ENCODE peak calls at places on chromosomes 13 and 19, in four cellular contexts. C, I, K and W are unnamed samples.

GRCh38 chr19:13060964-13061927 is 41.4 kb downstream of the LYL1 start:
- DNase-seq in C (peak), I (peak), K (peak), W (peak)

GRCh38 chr19:58128041-58128685 is 22.4 kb downstream of the ZNF329 start:
- DNase-seq in C (peak), I (no peak), K (no peak), W (peak)

GRCh38 chr13:98451676-98452105 is 125.2 kb downstream of the STK24 start:
- DNase-seq in C (peak), I (no peak), K (peak), W (peak)

GRCh38 chr19:54451331-54451871 is 2.4 kb downstream of the LENG8 start:
- DNase-seq in C (peak), I (no peak), K (peak), W (no peak)

GRCh38 chr19:15136234-15136954 is 29.2 kb downstream of the SYDE1 start:
- DNase-seq in C (no peak), I (no peak), K (no peak), W (no peak)

GRCh38 chr13:90757127-90757680 is 590.3 kb upstream of the MIR17HG start:
- DNase-seq in C (peak), I (no peak), K (no peak), W (no peak)

GRCh38 chr13:66586489-66586888 is 643.6 kb downstream of the PCDH9 start:
- DNase-seq in C (peak), I (no peak), K (no peak), W (no peak)

GRCh38 chr13:45219938-45220375 is 19.1 kb upstream of the KCTD4 start:
- DNase-seq in C (peak), I (no peak), K (no peak), W (no peak)

GRCh38 chr13:111337206-111337605 is 16.8 kb downstream of the TEX29 start:
- DNase-seq in C (peak), I (no peak), K (no peak), W (no peak)

GRCh38 chr13:39956036-39956435 is 300.6 kb downstream of the COG6 start:
- DNase-seq in C (no peak), I (no peak), K (no peak), W (no peak)

GRCh38 chr19:32599736-32600157 is 18.8 kb downstream of the PDCD5 start:
- DNase-seq in C (peak), I (peak), K (peak), W (peak)

GRCh38 chr13:112983428-112984196 is 14.6 kb downstream of the MCF2L start:
- DNase-seq in C (no peak), I (no peak), K (peak), W (no peak)

GRCh38 chr13:113013878-113014751 is 45.1 kb downstream of the MCF2L start:
- DNase-seq in C (no peak), I (no peak), K (no peak), W (no peak)

GRCh38 chr13:39655041-39655568 is 357 bp upstream of the COG6 start:
- DNase-seq in C (no peak), I (no peak), K (no peak), W (no peak)

GRCh38 chr13:24279706-24280105 is 29.7 kb upstream of the C1QTNF9 start:
- DNase-seq in C (no peak), I (no peak), K (no peak), W (no peak)

GRCh38 chr13:106186366-106187030 is 349.0 kb downstream of the EFNB2 start:
- DNase-seq in C (peak), I (no peak), K (no peak), W (no peak)

GRCh38 chr19:41997121-41997850 is 3.3 kb upstream of the ATP1A3 start:
- DNase-seq in C (peak), I (peak), K (peak), W (peak)

GRCh38 chr13:74768521-74769090 is 634.4 kb upstream of the KLF12 start:
- DNase-seq in C (no peak), I (no peak), K (no peak), W (peak)

GRCh38 chr13:44176173-44176572 is 197.5 kb upstream of the SERP2 start:
- DNase-seq in C (no peak), I (no peak), K (no peak), W (no peak)

GRCh38 chr13:83819156-83819555 is 63.1 kb downstream of the SLITRK1 start:
- DNase-seq in C (peak), I (no peak), K (no peak), W (no peak)

DNA sequence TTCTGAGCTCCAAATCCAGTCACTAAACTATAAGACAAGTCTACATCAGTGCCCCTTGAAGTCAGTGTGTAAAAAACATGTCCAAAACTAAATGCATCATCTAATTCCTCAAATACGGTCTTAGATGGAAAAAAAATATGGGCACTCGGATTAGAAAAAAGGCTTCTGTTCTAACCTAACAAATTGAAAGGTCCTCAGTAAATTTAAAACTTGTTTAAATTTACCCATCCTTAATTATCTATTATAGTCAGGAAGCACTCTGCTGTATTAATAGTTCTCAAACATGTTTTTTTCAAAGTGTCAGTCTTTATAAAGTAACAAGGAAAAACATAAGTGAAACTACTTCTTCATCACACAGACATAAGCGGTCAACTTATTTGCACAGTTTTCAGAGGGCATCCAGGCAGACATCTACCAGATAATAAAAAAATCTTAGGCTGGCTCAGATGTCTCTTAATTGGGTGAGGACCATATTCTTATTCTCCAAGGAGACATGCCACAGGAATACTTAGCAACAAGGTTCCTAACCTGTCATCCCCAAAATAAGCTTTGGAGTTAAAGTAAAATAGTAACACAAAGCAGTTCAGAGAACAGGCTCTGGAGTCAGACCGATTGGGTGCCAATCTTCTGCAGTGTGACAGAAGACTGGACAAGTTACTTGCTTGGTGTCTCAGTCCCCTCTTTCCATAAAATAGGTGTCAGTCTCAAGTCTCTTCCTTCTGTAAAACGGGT is 33.4 kb downstream of the ELF1 start:
- DNase-seq in C (no peak), I (no peak), K (no peak), W (no peak)
- H3K4me3 ChIP-seq in C (no peak), I (no peak), K (no peak), W (no peak)

GRCh38 chr13:30738946-30739528 is 3.7 kb downstream of the ALOX5AP start:
- DNase-seq in C (no peak), I (no peak), K (no peak), W (no peak)

GRCh38 chr13:30742896-30743295 is 7.6 kb downstream of the ALOX5AP start:
- DNase-seq in C (no peak), I (no peak), K (no peak), W (no peak)

GRCh38 chr13:30738526-30738925 is 3.2 kb downstream of the ALOX5AP start:
- DNase-seq in C (no peak), I (peak), K (no peak), W (no peak)

GRCh38 chr13:30737511-30738342 is 2.4 kb downstream of the ALOX5AP start:
- DNase-seq in C (no peak), I (peak), K (peak), W (peak)

DNA sequence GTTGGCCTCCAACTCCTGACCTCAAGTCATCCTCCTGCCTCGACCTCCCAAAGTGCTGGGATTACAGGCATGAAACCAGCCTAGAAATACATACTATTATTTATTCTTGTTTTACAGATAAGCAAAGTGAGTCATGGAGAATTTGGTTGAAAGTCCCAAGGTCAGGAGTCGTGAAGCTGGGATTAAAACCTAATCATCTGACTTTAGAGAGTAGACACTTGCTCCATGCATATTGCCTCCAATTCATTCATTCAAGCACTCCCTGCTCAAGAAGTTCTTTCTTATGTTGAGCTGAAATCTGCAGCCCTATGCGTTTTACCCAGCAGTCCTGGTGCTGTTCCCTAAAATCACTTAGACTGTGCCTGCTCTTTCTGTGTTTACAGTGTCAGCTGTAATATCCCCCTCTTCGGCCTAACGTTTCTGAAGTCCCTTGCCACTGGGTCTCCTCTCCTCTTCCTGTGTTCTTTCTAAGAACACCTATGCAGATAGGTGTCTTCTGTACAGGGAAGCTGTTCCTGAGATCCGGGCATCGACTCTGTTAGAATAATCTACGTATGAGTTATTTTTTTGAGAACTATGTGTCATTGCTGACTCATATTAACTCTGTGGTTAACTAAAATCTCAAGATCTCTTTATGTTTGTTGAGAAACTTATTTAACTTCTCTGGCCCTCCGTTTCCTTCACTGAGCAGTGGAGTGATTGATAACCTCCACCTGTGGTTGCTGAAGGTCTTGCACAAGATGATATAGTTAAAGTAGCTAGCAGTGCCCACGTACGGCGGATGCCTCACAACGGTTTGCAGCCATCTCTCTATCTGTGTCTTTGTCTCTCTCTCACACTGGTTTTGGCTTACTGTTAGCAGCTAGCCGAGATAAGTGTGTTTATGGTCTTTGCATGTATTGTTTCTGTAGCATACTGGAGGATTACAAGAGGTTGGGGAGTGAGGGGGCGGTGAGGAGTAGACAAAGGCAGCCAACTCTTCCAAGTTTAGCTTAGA is 4.6 kb downstream of the ALOX5AP start:
- DNase-seq in C (peak), I (peak), K (peak), W (no peak)
- H3K4me3 ChIP-seq in C (no peak), I (no peak), K (no peak), W (peak)

DNA sequence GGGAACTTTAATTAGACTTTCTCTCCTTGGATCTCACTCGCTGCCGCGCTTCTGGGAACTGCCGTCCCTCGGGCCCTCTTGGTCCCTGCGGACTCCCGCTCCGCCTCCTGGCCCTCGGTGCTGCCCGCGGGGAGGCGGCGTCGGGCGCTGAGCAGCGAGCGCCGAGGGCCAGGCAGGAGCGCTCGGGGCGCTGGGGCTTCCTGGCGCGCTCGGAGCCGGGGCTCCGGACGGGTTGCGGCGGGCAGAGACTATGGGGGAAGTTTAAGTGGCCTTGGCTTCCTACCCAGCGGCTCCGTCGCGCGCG is 704 bp downstream of the CHST8 start:
- DNase-seq in C (no peak), I (no peak), K (no peak), W (peak)
- H3K4me3 ChIP-seq in C (no peak), I (no peak), K (no peak), W (peak)

GRCh38 chr19:1238373-1239303 is 833 bp upstream of the CBARP start:
- DNase-seq in C (no peak), I (no peak), K (no peak), W (no peak)
- H3K4me3 ChIP-seq in C (peak), I (no peak), K (no peak), W (peak)

GRCh38 chr19:4711211-4711610 is 12.4 kb downstream of the DPP9 start:
- DNase-seq in C (no peak), I (no peak), K (no peak), W (no peak)

GRCh38 chr19:4712771-4713170 is 10.9 kb downstream of the DPP9 start:
- DNase-seq in C (no peak), I (no peak), K (no peak), W (no peak)

GRCh38 chr19:4715529-4716221 is 8.0 kb downstream of the DPP9 start:
- DNase-seq in C (no peak), I (no peak), K (peak), W (no peak)

GRCh38 chr19:4714016-4714415 is 9.6 kb downstream of the DPP9 start:
- DNase-seq in C (no peak), I (no peak), K (no peak), W (no peak)

GRCh38 chr19:4713384-4713951 is 10.2 kb downstream of the DPP9 start:
- DNase-seq in C (peak), I (no peak), K (peak), W (no peak)
- H3K4me3 ChIP-seq in C (no peak), I (no peak), K (no peak), W (no peak)